ENCODE peak calls at places on chromosome 11, in nine cellular contexts. E is AML-193; I is stimulated activated CD4-positive, alpha-beta T cell treated with anti-CD3 and anti-CD28 coated beads, Interleukin-1b, Interleukin-23, amount 100 ng/mL, for 4 hours; V is HL-60; T is EH; Z is upper lobe of right lung; Q is NCI-H1930; O is AG08396; N is GM23338. L is an unnamed sample.

GRCh38 chr11:104836711-104837110 is 61.5 kb downstream of the CASP12 start:
- DNase-seq in Z (no peak), E (no peak), O (no peak), I (no peak), Q (no peak), N (no peak), V (no peak), T (no peak), L (no peak)

GRCh38 chr11:123584186-123584585 is 70.2 kb downstream of the SCN3B start:
- DNase-seq in T (no peak), O (no peak), N (no peak), I (no peak), V (no peak), E (no peak), Q (no peak), Z (no peak), L (no peak)

GRCh38 chr11:47907499-47907898 is 59.3 kb upstream of the NUP160 start:
- DNase-seq in Z (no peak), E (no peak), N (no peak), O (no peak), Q (no peak), I (no peak), T (peak), V (no peak), L (no peak)

GRCh38 chr11:36333897-36334296 is 37.8 kb downstream of the PRR5L start:
- DNase-seq in I (no peak), N (peak), O (peak), T (peak), V (no peak), E (no peak), Z (no peak), Q (no peak), L (no peak)

GRCh38 chr11:111736191-111736590 is 30.0 kb downstream of the PPP2R1B start:
- DNase-seq in O (peak), E (no peak), Q (no peak), T (peak), I (no peak), N (no peak), Z (no peak), V (no peak), L (no peak)

GRCh38 chr11:45264839-45265515 is 21.2 kb downstream of the SYT13 start:
- DNase-seq in V (no peak), Q (no peak), Z (no peak), N (no peak), T (peak), E (no peak), O (peak), I (no peak), L (no peak)

GRCh38 chr11:75588067-75588481 is 26.0 kb downstream of the SERPINH1 start:
- DNase-seq in Z (no peak), I (no peak), V (no peak), E (no peak), T (no peak), Q (no peak), O (no peak), N (no peak), L (no peak)

GRCh38 chr11:72685560-72686480 is 11.6 kb upstream of the PDE2A start:
- DNase-seq in Q (no peak), T (no peak), V (no peak), O (peak), Z (no peak), E (no peak), I (no peak), N (no peak), L (no peak)

GRCh38 chr11:122128146-122128545 is 12.1 kb upstream of the BLID start:
- DNase-seq in N (no peak), Q (no peak), V (no peak), I (no peak), E (no peak), O (no peak), Z (no peak), T (no peak), L (no peak)

GRCh38 chr11:18080451-18080850 is 25.4 kb downstream of the SAAL1 start:
- DNase-seq in T (no peak), I (no peak), Z (no peak), V (no peak), N (no peak), E (no peak), O (no peak), Q (no peak), L (no peak)